ENCODE peak calls at places on chromosomes 7 and 10, in seven cellular contexts. L is mammary epithelial cell, E is progenitor cell of endocrine pancreas, U is tibial artery, W is endothelial cell of umbilical vein, R is uterus, Y is AG10803. J is an unnamed sample.

GRCh38 chr7:151757274-151757673 is 119.6 kb downstream of the PRKAG2 start:
- DNase-seq in E (no peak), W (no peak), R (no peak), L (no peak), Y (peak; percentile 74), U (no peak), J (no peak)

GRCh38 chr10:94108200-94108599 is 114.5 kb downstream of the PLCE1 start:
- DNase-seq in Y (peak; percentile 74), W (no peak), R (no peak), U (no peak), L (peak; percentile 72), E (no peak), J (peak; percentile 87)

GRCh38 chr7:92088266-92088665 is 46.0 kb downstream of the CYP51A1 start:
- DNase-seq in R (no peak), U (no peak), Y (no peak), W (no peak), L (no peak), E (no peak), J (no peak)

GRCh38 chr10:11401314-11402222 is 209.9 kb downstream of the USP6NL start:
- DNase-seq in U (no peak), W (no peak), R (no peak), Y (no peak), E (no peak), L (no peak), J (no peak)

GRCh38 chr10:58334817-58335305 is at the start of gene UBE2D1:
- DNase-seq in E (peak; percentile 84), W (peak; percentile 69), R (peak; percentile 86), L (peak; percentile 74), Y (peak; percentile 72), U (peak; percentile 82), J (peak; percentile 87)

GRCh38 chr10:86017841-86018734 is 348.5 kb downstream of the GRID1 start:
- DNase-seq in L (no peak), R (no peak), W (no peak), U (no peak), E (no peak), Y (no peak), J (no peak)

GRCh38 chr10:30185916-30186315 is 126.5 kb upstream of the JCAD start:
- DNase-seq in Y (peak; percentile 92), R (no peak), U (no peak), E (no peak), L (peak; percentile 90), W (peak; percentile 89), J (peak; percentile 91)

GRCh38 chr7:139602143-139602722 is 78.7 kb downstream of the CLEC2L start:
- DNase-seq in W (peak; percentile 49), U (no peak), Y (peak; percentile 46), R (no peak), L (peak; percentile 10), E (no peak), J (peak; percentile 34)

GRCh38 chr10:45106257-45106856 is 105.6 kb downstream of the ZNF22 start:
- DNase-seq in Y (no peak), R (no peak), L (no peak), W (no peak), E (no peak), U (no peak), J (no peak)

GRCh38 chr10:80713398-80713928 is 175.8 kb downstream of the SH2D4B start:
- DNase-seq in R (no peak), U (no peak), W (no peak), E (no peak), L (no peak), Y (no peak), J (no peak)

DNA sequence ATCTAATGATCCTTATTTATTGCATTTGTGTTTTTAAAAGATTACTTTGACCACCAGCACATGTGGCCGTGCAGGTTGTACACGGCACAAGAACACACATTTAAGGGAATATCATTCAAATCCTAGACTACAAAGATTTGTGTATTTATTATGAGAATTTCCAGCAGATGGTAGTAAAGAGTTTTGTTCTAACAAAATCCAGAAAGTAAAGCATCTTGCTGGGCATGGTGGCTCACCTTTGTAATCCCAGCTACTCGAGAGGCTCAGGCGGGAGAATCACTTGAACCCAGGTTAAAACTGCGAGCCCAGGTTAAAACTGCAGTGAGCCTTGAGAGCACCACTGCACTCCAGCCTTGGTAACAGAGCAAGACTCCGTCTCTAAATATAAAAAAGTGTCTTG is 31.5 kb downstream of the MACROH2A2 start:
- DNase-seq in W (no peak), Y (no peak), U (no peak), R (no peak), L (no peak), E (no peak), J (no peak)
- TF ChIP-seq CTCF in W (no peak), Y (no peak), U (no peak), R (no peak), L (no peak), E (no peak), J (no peak)

GRCh38 chr7:26547156-26547555 is 255.5 kb downstream of the SNX10 start:
- DNase-seq in W (no peak), Y (no peak), U (no peak), L (no peak), E (no peak), R (no peak), J (no peak)

GRCh38 chr7:26553128-26553527 is 261.5 kb downstream of the SNX10 start:
- DNase-seq in E (no peak), W (no peak), L (no peak), R (no peak), U (no peak), Y (no peak), J (no peak)

GRCh38 chr7:26550492-26550891 is 258.8 kb downstream of the SNX10 start:
- DNase-seq in W (no peak), U (no peak), L (peak; percentile 41), E (no peak), R (no peak), Y (no peak), J (no peak)

GRCh38 chr7:26551740-26552139 is 260.1 kb downstream of the SNX10 start:
- DNase-seq in E (no peak), Y (no peak), U (no peak), W (no peak), R (no peak), L (no peak), J (no peak)

DNA sequence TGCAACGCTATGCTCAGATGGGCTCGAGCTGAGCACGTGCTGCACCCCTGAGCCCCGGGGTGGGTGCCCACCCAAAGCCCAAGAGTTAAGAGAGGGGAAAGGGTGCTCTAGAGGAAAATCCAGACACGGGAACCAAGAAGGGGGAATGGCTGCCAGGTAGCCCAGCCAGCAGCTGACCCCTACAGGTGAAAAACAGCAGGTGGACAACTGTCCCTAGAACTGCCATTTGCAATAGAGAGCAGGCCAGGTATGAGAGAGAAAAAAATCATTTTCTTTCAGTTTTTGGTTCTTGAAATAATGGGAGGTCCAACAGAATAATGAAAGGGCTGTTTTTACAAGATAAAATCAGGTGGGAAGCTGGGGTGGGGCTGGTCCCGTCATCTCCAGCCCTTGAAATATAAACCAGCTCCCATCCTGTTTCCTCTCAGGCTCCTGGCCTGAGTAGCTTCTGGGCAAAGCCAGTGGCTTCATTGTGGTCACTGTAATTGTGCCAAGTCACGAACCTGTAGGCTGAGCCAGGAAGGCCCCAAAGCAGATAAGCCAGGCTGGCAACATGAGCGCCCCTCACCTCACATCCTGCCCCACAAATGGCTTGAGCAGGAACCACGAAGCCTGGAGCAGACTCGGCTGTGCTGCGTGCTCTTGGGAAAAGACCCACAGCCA is 257.8 kb downstream of the SNX10 start:
- DNase-seq in L (peak; percentile 83), R (peak; percentile 17), U (peak; percentile 24), E (no peak), W (peak; percentile 19), Y (no peak), J (no peak)
- TF ChIP-seq CTCF in L (peak; percentile 10), R (no peak), U (no peak), E (no peak), W (no peak), Y (no peak), J (no peak)

GRCh38 chr10:83373659-83374058 is 765.6 kb upstream of the GHITM start:
- DNase-seq in R (no peak), E (no peak), Y (peak; percentile 17), W (peak; percentile 40), U (no peak), L (peak; percentile 47), J (peak; percentile 60)
- TF ChIP-seq CTCF in R (no peak), E (peak; percentile 52), Y (peak; percentile 27), W (peak; percentile 32), U (no peak), L (peak; percentile 76), J (peak; percentile 74)

GRCh38 chr7:106110885-106111670 is 1.0 kb downstream of the SYPL1 start:
- DNase-seq in U (no peak), Y (peak; percentile 36), E (no peak), W (peak; percentile 74), R (no peak), L (no peak), J (peak; percentile 21)

GRCh38 chr7:106111671-106112117 is 418 bp downstream of the SYPL1 start:
- DNase-seq in Y (peak; percentile 74), E (no peak), W (no peak), U (peak; percentile 58), L (no peak), R (no peak), J (no peak)

GRCh38 chr7:106110238-106110560 is 1.9 kb downstream of the SYPL1 start:
- DNase-seq in U (no peak), L (peak; percentile 20), R (no peak), Y (peak; percentile 12), E (no peak), W (peak; percentile 15), J (peak; percentile 33)

GRCh38 chr7:106112972-106113421 is 885 bp upstream of the SYPL1 start:
- DNase-seq in E (no peak), W (peak; percentile 13), U (no peak), Y (no peak), R (no peak), L (no peak), J (no peak)

DNA sequence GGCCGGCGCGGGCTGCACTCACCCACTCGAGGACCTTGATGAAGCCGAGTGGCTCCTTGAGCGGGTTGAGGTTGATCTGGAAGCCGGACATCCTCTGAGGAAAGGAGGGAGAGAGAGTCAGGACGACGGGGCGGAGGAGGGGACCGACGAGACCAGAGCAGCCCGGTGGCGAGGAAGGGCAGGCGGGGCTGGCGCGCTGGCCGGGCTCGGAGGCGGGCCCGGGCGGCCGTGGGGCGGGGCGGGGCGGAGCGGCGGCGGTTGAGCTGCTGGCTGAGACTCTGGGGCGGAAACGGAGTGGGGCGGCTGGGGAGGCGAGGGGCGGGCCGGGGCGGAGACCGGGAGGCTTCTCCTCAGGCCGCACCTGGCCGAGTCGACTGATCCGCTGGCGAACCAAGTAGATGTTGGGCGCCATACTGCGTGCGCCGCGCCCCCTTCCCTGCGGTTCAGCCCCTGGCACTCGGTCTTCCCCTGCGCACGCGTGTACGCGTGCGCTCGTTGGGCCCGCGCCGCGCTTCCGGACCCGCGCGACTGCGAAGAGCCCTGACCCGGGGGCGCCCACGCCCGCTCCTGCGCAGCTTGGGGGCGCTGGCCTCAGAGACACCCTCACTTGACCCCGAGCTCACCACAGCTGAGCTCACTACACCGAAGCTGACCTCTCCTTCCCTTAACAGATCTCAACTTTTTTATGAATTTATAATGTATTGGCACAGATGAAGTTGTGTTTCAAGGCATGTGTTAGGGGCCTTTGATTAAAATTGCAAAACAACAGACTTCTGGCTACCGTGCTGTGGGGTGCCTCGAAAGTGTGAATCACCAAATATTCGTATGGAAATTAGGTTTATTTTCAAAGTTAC is at the start of gene SYPL1:
- DNase-seq in U (peak; percentile 91), L (peak; percentile 90), Y (peak; percentile 94), R (peak; percentile 94), E (peak; percentile 85), W (peak; percentile 87), J (peak; percentile 97)
- TF ChIP-seq CTCF in U (no peak), L (no peak), Y (no peak), R (no peak), E (no peak), W (no peak), J (no peak)

J was measured in epithelial cell of esophagus.